ENCODE peak calls at places on chromosome 19, in nine cellular contexts. One of them, this sample, is unnamed. For H3K4me1, the result is how much of the 10 kb centered on the place peaks cover.

GRCh38 chr19:3443840-3444694 is 36.3 kb downstream of the SMIM24 start:
- DNase-seq in GM23338: peak
- DNase-seq in hepatocyte: peak
- DNase-seq in PC-3: no peak
- DNase-seq in OCI-LY7: no peak
- DNase-seq in neural progenitor cell: peak
- DNase-seq in SK-N-SH: peak
- DNase-seq in HCT116: no peak
- DNase-seq in MM.1S: no peak
- DNase-seq in this sample: peak

GRCh38 chr19:38626401-38626800 is 7.4 kb downstream of the EIF3K start:
- DNase-seq in GM23338: no peak
- DNase-seq in hepatocyte: no peak
- DNase-seq in PC-3: no peak
- DNase-seq in OCI-LY7: no peak
- DNase-seq in neural progenitor cell: no peak
- DNase-seq in SK-N-SH: no peak
- DNase-seq in HCT116: no peak
- DNase-seq in MM.1S: no peak
- DNase-seq in this sample: no peak

GRCh38 chr19:8695501-8695900 is 3.1 kb downstream of the ACTL9 start:
- DNase-seq in GM23338: no peak
- DNase-seq in hepatocyte: no peak
- DNase-seq in PC-3: no peak
- DNase-seq in OCI-LY7: no peak
- DNase-seq in neural progenitor cell: no peak
- DNase-seq in SK-N-SH: no peak
- DNase-seq in HCT116: no peak
- DNase-seq in MM.1S: no peak
- DNase-seq in this sample: no peak

GRCh38 chr19:54806516-54806838 is 3.1 kb downstream of the KIR2DL4 start:
- DNase-seq in GM23338: no peak
- DNase-seq in hepatocyte: no peak
- DNase-seq in PC-3: no peak
- DNase-seq in OCI-LY7: no peak
- DNase-seq in neural progenitor cell: no peak
- DNase-seq in SK-N-SH: no peak
- DNase-seq in HCT116: no peak
- DNase-seq in MM.1S: no peak
- DNase-seq in this sample: no peak

GRCh38 chr19:51450730-51451307 is 7.4 kb downstream of the SIGLEC8 start:
- DNase-seq in GM23338: no peak
- DNase-seq in hepatocyte: no peak
- DNase-seq in PC-3: no peak
- DNase-seq in OCI-LY7: no peak
- DNase-seq in neural progenitor cell: no peak
- DNase-seq in SK-N-SH: no peak
- DNase-seq in HCT116: no peak
- DNase-seq in MM.1S: no peak
- DNase-seq in this sample: no peak

GRCh38 chr19:33683881-33684549 is 62.3 kb downstream of the CHST8 start:
- DNase-seq in GM23338: peak
- DNase-seq in hepatocyte: peak
- DNase-seq in PC-3: peak
- DNase-seq in OCI-LY7: no peak
- DNase-seq in neural progenitor cell: peak
- DNase-seq in SK-N-SH: no peak
- DNase-seq in HCT116: no peak
- DNase-seq in MM.1S: no peak
- DNase-seq in this sample: peak

GRCh38 chr19:1172353-1173159 is 1.5 kb downstream of the SBNO2 start:
- DNase-seq in GM23338: no peak
- DNase-seq in hepatocyte: peak
- DNase-seq in PC-3: peak
- DNase-seq in OCI-LY7: no peak
- DNase-seq in neural progenitor cell: peak
- DNase-seq in SK-N-SH: peak
- DNase-seq in HCT116: no peak
- DNase-seq in MM.1S: peak
- DNase-seq in this sample: peak

GRCh38 chr19:55391702-55392615 is 6.2 kb downstream of the RPL28 start:
- DNase-seq in GM23338: peak
- DNase-seq in hepatocyte: no peak
- DNase-seq in PC-3: peak
- DNase-seq in OCI-LY7: no peak
- DNase-seq in neural progenitor cell: no peak
- DNase-seq in SK-N-SH: peak
- DNase-seq in HCT116: no peak
- DNase-seq in MM.1S: no peak
- DNase-seq in this sample: peak

GRCh38 chr19:10831980-10832658 is 3.9 kb downstream of the TMED1 start:
- DNase-seq in GM23338: no peak
- DNase-seq in hepatocyte: no peak
- DNase-seq in PC-3: no peak
- DNase-seq in OCI-LY7: no peak
- DNase-seq in neural progenitor cell: no peak
- DNase-seq in SK-N-SH: no peak
- DNase-seq in HCT116: no peak
- DNase-seq in MM.1S: no peak
- DNase-seq in this sample: no peak

GRCh38 chr19:51123381-51124186 is 1.1 kb upstream of the SIGLEC9 start:
- DNase-seq in GM23338: no peak
- DNase-seq in hepatocyte: no peak
- DNase-seq in PC-3: no peak
- DNase-seq in OCI-LY7: peak
- DNase-seq in neural progenitor cell: no peak
- DNase-seq in SK-N-SH: no peak
- DNase-seq in HCT116: no peak
- DNase-seq in MM.1S: no peak
- DNase-seq in this sample: no peak

GRCh38 chr19:28961772-28962500 is 251.0 kb downstream of the UQCRFS1 start:
- DNase-seq in GM23338: no peak
- DNase-seq in hepatocyte: no peak
- DNase-seq in PC-3: no peak
- DNase-seq in OCI-LY7: no peak
- DNase-seq in neural progenitor cell: no peak
- DNase-seq in SK-N-SH: no peak
- DNase-seq in HCT116: no peak
- DNase-seq in MM.1S: no peak
- DNase-seq in this sample: peak

DNA sequence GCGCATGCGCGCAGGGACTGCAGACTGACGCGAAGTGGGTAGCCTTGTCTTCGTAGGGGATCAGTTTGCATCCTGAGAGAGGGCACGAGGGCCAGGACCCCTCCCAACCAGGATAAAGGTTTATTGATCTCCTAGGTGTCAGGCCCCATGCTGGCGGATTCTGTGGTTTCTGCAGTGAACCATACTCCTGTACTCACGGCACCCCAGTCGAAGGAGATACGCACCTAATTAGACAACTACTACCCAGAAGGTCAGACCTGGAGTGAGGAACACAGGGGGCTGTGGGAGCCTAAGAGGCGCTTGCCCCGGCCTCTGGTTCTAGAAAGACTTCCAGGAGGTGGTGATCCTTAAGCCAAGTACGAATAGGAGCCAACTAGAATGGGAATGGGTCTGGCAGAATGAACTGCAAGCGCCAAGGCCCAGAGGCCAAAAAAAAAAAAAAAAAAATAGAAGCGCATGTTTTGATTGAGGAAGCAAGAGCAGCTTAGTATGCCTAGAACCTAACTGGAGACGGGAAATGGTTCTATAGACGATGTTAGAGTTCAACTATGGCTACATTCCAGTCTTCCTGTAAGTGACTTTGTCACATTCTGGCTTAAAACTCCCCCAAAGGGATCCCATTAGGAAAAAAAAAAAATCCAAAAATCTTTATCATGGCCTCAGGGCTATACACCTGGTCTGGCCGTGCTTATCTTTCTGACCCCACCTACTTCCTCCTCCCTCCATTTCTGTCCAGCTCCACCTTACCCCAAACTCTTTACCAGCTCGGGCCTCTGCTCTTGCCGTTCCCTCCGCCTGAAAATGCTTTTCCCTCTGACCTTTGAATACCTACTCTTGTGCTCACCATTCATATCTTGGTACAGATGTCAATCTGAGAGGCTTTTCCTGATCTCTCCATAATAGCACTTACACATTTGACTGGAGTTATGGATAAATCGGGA is 902 bp upstream of the ZNF428 start:
- DNase-seq in GM23338: no peak
- DNase-seq in hepatocyte: no peak
- DNase-seq in PC-3: no peak
- DNase-seq in OCI-LY7: no peak
- DNase-seq in neural progenitor cell: no peak
- DNase-seq in SK-N-SH: no peak
- DNase-seq in HCT116: no peak
- DNase-seq in MM.1S: no peak
- DNase-seq in this sample: no peak
- H2AFZ ChIP-seq in GM23338: no peak
- H2AFZ ChIP-seq in hepatocyte: peak
- H2AFZ ChIP-seq in PC-3: peak
- H2AFZ ChIP-seq in OCI-LY7: peak
- H2AFZ ChIP-seq in neural progenitor cell: peak
- H2AFZ ChIP-seq in SK-N-SH: peak
- H2AFZ ChIP-seq in HCT116: no peak
- H2AFZ ChIP-seq in MM.1S: peak
- H2AFZ ChIP-seq in this sample: peak

DNA sequence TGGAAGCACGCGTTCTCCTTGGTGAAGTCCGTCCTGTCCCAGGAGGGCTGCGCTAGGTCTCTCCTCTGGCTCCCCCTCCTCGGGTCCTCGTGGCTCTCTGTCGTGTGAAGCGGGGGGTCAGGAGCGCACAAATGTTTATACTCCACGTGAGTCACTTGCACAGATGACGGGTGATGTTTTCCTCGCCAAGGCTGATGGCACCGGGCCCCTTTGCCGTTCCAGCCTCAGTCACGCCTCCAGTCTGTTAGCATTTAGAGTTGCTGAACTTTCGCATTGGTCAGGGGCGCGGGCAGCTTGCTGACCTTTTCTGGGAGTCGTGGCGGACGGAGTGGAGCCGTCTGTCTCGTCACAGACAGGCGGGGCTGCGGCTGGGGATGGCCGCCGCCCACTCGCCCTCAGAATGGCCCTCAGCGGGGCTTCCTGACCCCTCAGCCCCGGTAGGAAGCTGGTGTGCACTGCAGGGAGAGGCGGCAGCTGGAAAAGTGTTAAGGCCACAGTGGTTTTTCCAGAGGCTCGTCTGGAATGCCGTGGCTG is 13.7 kb downstream of the KLHL26 start:
- DNase-seq in GM23338: no peak
- DNase-seq in hepatocyte: no peak
- DNase-seq in PC-3: no peak
- DNase-seq in OCI-LY7: no peak
- DNase-seq in neural progenitor cell: peak
- DNase-seq in SK-N-SH: no peak
- DNase-seq in HCT116: no peak
- DNase-seq in MM.1S: no peak
- DNase-seq in this sample: peak
- TF ChIP-seq EZH2phosphoT487 in GM23338: no peak
- TF ChIP-seq EZH2phosphoT487 in hepatocyte: no peak
- TF ChIP-seq EZH2phosphoT487 in PC-3: no peak
- TF ChIP-seq EZH2phosphoT487 in OCI-LY7: no peak
- TF ChIP-seq EZH2phosphoT487 in neural progenitor cell: no peak
- TF ChIP-seq EZH2phosphoT487 in SK-N-SH: no peak
- TF ChIP-seq EZH2phosphoT487 in HCT116: no peak
- TF ChIP-seq EZH2phosphoT487 in MM.1S: no peak
- TF ChIP-seq EZH2phosphoT487 in this sample: no peak

GRCh38 chr19:4980087-4980486 is 11.2 kb downstream of the KDM4B start:
- DNase-seq in GM23338: no peak
- DNase-seq in hepatocyte: no peak
- DNase-seq in PC-3: no peak
- DNase-seq in OCI-LY7: no peak
- DNase-seq in neural progenitor cell: no peak
- DNase-seq in SK-N-SH: peak
- DNase-seq in HCT116: no peak
- DNase-seq in MM.1S: no peak
- DNase-seq in this sample: peak
- H3K4me1 ChIP-seq in GM23338: under half
- H3K4me1 ChIP-seq in hepatocyte: under half
- H3K4me1 ChIP-seq in PC-3: under half
- H3K4me1 ChIP-seq in OCI-LY7: under half
- H3K4me1 ChIP-seq in neural progenitor cell: under half
- H3K4me1 ChIP-seq in SK-N-SH: under half
- H3K4me1 ChIP-seq in HCT116: under half
- H3K4me1 ChIP-seq in MM.1S: under half
- H3K4me1 ChIP-seq in this sample: under half

GRCh38 chr19:17479325-17479791 is 9.0 kb downstream of the SLC27A1 start:
- DNase-seq in GM23338: no peak
- DNase-seq in hepatocyte: no peak
- DNase-seq in PC-3: no peak
- DNase-seq in OCI-LY7: no peak
- DNase-seq in neural progenitor cell: no peak
- DNase-seq in SK-N-SH: no peak
- DNase-seq in HCT116: no peak
- DNase-seq in MM.1S: no peak
- DNase-seq in this sample: peak

GRCh38 chr19:17473041-17473440 is 2.7 kb downstream of the SLC27A1 start:
- DNase-seq in GM23338: no peak
- DNase-seq in hepatocyte: no peak
- DNase-seq in PC-3: peak
- DNase-seq in OCI-LY7: no peak
- DNase-seq in neural progenitor cell: no peak
- DNase-seq in SK-N-SH: no peak
- DNase-seq in HCT116: peak
- DNase-seq in MM.1S: no peak
- DNase-seq in this sample: peak

GRCh38 chr19:17471410-17472125 is 1.2 kb downstream of the SLC27A1 start:
- DNase-seq in GM23338: peak
- DNase-seq in hepatocyte: no peak
- DNase-seq in PC-3: no peak
- DNase-seq in OCI-LY7: no peak
- DNase-seq in neural progenitor cell: no peak
- DNase-seq in SK-N-SH: no peak
- DNase-seq in HCT116: no peak
- DNase-seq in MM.1S: no peak
- DNase-seq in this sample: no peak

GRCh38 chr19:17470204-17470841 is at the start of gene SLC27A1:
- DNase-seq in GM23338: peak
- DNase-seq in hepatocyte: peak
- DNase-seq in PC-3: peak
- DNase-seq in OCI-LY7: peak
- DNase-seq in neural progenitor cell: peak
- DNase-seq in SK-N-SH: peak
- DNase-seq in HCT116: peak
- DNase-seq in MM.1S: peak
- DNase-seq in this sample: peak

DNA sequence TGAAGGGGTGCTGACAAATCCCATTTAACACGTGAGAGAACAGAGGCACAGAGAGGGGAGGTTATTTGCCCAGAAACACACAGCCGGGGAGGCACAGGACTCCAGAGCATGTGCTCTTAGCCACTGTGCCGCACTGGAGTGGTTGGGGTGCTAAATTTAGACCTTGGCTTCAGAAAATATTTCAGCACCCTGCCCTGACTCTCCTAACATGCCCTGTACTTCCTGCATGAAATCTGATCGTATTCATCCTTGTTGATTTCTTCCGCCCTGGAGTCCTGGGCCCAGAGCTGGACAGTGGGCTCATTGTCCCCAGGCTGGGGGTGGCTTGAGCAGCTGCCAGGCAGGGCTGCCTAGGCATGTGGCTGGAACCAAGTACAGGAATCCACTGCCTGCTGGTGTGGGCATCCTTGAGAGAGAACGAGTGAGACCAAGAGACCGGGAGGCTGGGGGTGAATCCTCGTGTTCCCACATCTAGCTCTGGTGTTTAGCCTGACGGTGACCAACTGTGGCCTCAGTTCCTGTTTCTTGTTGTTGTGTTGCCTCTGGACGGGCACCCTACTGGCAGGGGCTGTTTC is 5.3 kb downstream of the SLC27A1 start:
- DNase-seq in GM23338: no peak
- DNase-seq in hepatocyte: no peak
- DNase-seq in PC-3: peak
- DNase-seq in OCI-LY7: no peak
- DNase-seq in neural progenitor cell: no peak
- DNase-seq in SK-N-SH: no peak
- DNase-seq in HCT116: peak
- DNase-seq in MM.1S: no peak
- DNase-seq in this sample: peak
- H2AFZ ChIP-seq in GM23338: no peak
- H2AFZ ChIP-seq in hepatocyte: no peak
- H2AFZ ChIP-seq in PC-3: no peak
- H2AFZ ChIP-seq in OCI-LY7: no peak
- H2AFZ ChIP-seq in neural progenitor cell: no peak
- H2AFZ ChIP-seq in SK-N-SH: no peak
- H2AFZ ChIP-seq in HCT116: no peak
- H2AFZ ChIP-seq in MM.1S: no peak
- H2AFZ ChIP-seq in this sample: peak